ENCODE peak calls at places on chromosomes 4 and X, in six cellular contexts. One of them, this sample, is unnamed.

GRCh38 chr4:107037188-107037587 is 1.1 kb upstream of the DKK2 start:
- DNase-seq in stimulated activated CD4-positive, alpha-beta T cell treated with anti-CD3 and anti-CD28 coated beads, Interleukin-4, amount 100 ng/mL, for 1 hour: no peak
- DNase-seq in tibial artery: peak; percentile 63
- DNase-seq in trophoblast cell: no peak
- DNase-seq in SK-N-DZ: peak; percentile 11
- DNase-seq in Right ventricle myocardium inferior: no peak
- DNase-seq in this sample: peak; percentile 51

GRCh38 chr4:82201303-82201702 is 172.5 kb downstream of the HNRNPD start:
- DNase-seq in stimulated activated CD4-positive, alpha-beta T cell treated with anti-CD3 and anti-CD28 coated beads, Interleukin-4, amount 100 ng/mL, for 1 hour: no peak
- DNase-seq in Right ventricle myocardium inferior: no peak
- DNase-seq in SK-N-DZ: no peak
- DNase-seq in tibial artery: no peak
- DNase-seq in trophoblast cell: no peak
- DNase-seq in this sample: no peak

GRCh38 chr4:77190053-77190452 is 33.0 kb downstream of the CCNG2 start:
- DNase-seq in trophoblast cell: peak; percentile 72
- DNase-seq in stimulated activated CD4-positive, alpha-beta T cell treated with anti-CD3 and anti-CD28 coated beads, Interleukin-4, amount 100 ng/mL, for 1 hour: no peak
- DNase-seq in tibial artery: no peak
- DNase-seq in SK-N-DZ: no peak
- DNase-seq in Right ventricle myocardium inferior: no peak
- DNase-seq in this sample: no peak

GRCh38 chr4:105158837-105159236 is 12.2 kb downstream of the TET2 start:
- DNase-seq in trophoblast cell: no peak
- DNase-seq in tibial artery: no peak
- DNase-seq in stimulated activated CD4-positive, alpha-beta T cell treated with anti-CD3 and anti-CD28 coated beads, Interleukin-4, amount 100 ng/mL, for 1 hour: no peak
- DNase-seq in Right ventricle myocardium inferior: peak; percentile 61
- DNase-seq in SK-N-DZ: no peak
- DNase-seq in this sample: no peak

GRCh38 chr4:48634688-48635308 is 144.7 kb downstream of the ZAR1 start:
- DNase-seq in trophoblast cell: no peak
- DNase-seq in stimulated activated CD4-positive, alpha-beta T cell treated with anti-CD3 and anti-CD28 coated beads, Interleukin-4, amount 100 ng/mL, for 1 hour: no peak
- DNase-seq in SK-N-DZ: no peak
- DNase-seq in tibial artery: no peak
- DNase-seq in Right ventricle myocardium inferior: no peak
- DNase-seq in this sample: no peak

GRCh38 chr4:107863416-107863815 is 38.7 kb downstream of the SGMS2 start:
- DNase-seq in trophoblast cell: peak; percentile 71
- DNase-seq in tibial artery: no peak
- DNase-seq in Right ventricle myocardium inferior: no peak
- DNase-seq in SK-N-DZ: no peak
- DNase-seq in stimulated activated CD4-positive, alpha-beta T cell treated with anti-CD3 and anti-CD28 coated beads, Interleukin-4, amount 100 ng/mL, for 1 hour: no peak
- DNase-seq in this sample: no peak

GRCh38 chr4:14915018-14915417 is 87.3 kb upstream of the CPEB2 start:
- DNase-seq in SK-N-DZ: no peak
- DNase-seq in tibial artery: no peak
- DNase-seq in trophoblast cell: no peak
- DNase-seq in Right ventricle myocardium inferior: no peak
- DNase-seq in stimulated activated CD4-positive, alpha-beta T cell treated with anti-CD3 and anti-CD28 coated beads, Interleukin-4, amount 100 ng/mL, for 1 hour: no peak
- DNase-seq in this sample: no peak

GRCh38 chr4:92305148-92305877 is 1.5 kb downstream of the GRID2 start:
- DNase-seq in Right ventricle myocardium inferior: peak; percentile 66
- DNase-seq in trophoblast cell: no peak
- DNase-seq in SK-N-DZ: peak; percentile 89
- DNase-seq in stimulated activated CD4-positive, alpha-beta T cell treated with anti-CD3 and anti-CD28 coated beads, Interleukin-4, amount 100 ng/mL, for 1 hour: no peak
- DNase-seq in tibial artery: peak; percentile 70
- DNase-seq in this sample: no peak

GRCh38 chrX:154658187-154658586 is 4.8 kb upstream of the CTAG2 start:
- DNase-seq in stimulated activated CD4-positive, alpha-beta T cell treated with anti-CD3 and anti-CD28 coated beads, Interleukin-4, amount 100 ng/mL, for 1 hour: no peak
- DNase-seq in Right ventricle myocardium inferior: no peak
- DNase-seq in SK-N-DZ: no peak
- DNase-seq in tibial artery: no peak
- DNase-seq in trophoblast cell: no peak
- DNase-seq in this sample: no peak

GRCh38 chr4:145231906-145232700 is 51.7 kb upstream of the OTUD4 start:
- DNase-seq in tibial artery: no peak
- DNase-seq in SK-N-DZ: no peak
- DNase-seq in stimulated activated CD4-positive, alpha-beta T cell treated with anti-CD3 and anti-CD28 coated beads, Interleukin-4, amount 100 ng/mL, for 1 hour: no peak
- DNase-seq in trophoblast cell: no peak
- DNase-seq in Right ventricle myocardium inferior: no peak
- DNase-seq in this sample: no peak

GRCh38 chrX:39372126-39372525 is 570.9 kb downstream of the MID1IP1 start:
- DNase-seq in SK-N-DZ: no peak
- DNase-seq in trophoblast cell: no peak
- DNase-seq in Right ventricle myocardium inferior: no peak
- DNase-seq in stimulated activated CD4-positive, alpha-beta T cell treated with anti-CD3 and anti-CD28 coated beads, Interleukin-4, amount 100 ng/mL, for 1 hour: no peak
- DNase-seq in tibial artery: no peak
- DNase-seq in this sample: no peak

GRCh38 chrX:964831-965416 is 247.5 kb downstream of the CRLF2 start:
- DNase-seq in tibial artery: peak; percentile 17
- DNase-seq in SK-N-DZ: no peak
- DNase-seq in Right ventricle myocardium inferior: no peak
- DNase-seq in trophoblast cell: no peak
- DNase-seq in stimulated activated CD4-positive, alpha-beta T cell treated with anti-CD3 and anti-CD28 coated beads, Interleukin-4, amount 100 ng/mL, for 1 hour: no peak
- DNase-seq in this sample: peak; percentile 17

GRCh38 chrX:132488092-132488749 is 617 bp downstream of the MBNL3 start:
- DNase-seq in stimulated activated CD4-positive, alpha-beta T cell treated with anti-CD3 and anti-CD28 coated beads, Interleukin-4, amount 100 ng/mL, for 1 hour: peak; percentile 25
- DNase-seq in tibial artery: no peak
- DNase-seq in Right ventricle myocardium inferior: no peak
- DNase-seq in trophoblast cell: no peak
- DNase-seq in SK-N-DZ: peak; percentile 0
- DNase-seq in this sample: peak; percentile 45

GRCh38 chrX:132505116-132505515 is 16.3 kb upstream of the MBNL3 start:
- DNase-seq in SK-N-DZ: no peak
- DNase-seq in Right ventricle myocardium inferior: no peak
- DNase-seq in tibial artery: peak; percentile 64
- DNase-seq in stimulated activated CD4-positive, alpha-beta T cell treated with anti-CD3 and anti-CD28 coated beads, Interleukin-4, amount 100 ng/mL, for 1 hour: no peak
- DNase-seq in trophoblast cell: no peak
- DNase-seq in this sample: no peak

GRCh38 chrX:80648023-80648422 is 161.7 kb downstream of the BRWD3 start:
- DNase-seq in Right ventricle myocardium inferior: no peak
- DNase-seq in tibial artery: no peak
- DNase-seq in SK-N-DZ: peak; percentile 3
- DNase-seq in stimulated activated CD4-positive, alpha-beta T cell treated with anti-CD3 and anti-CD28 coated beads, Interleukin-4, amount 100 ng/mL, for 1 hour: no peak
- DNase-seq in trophoblast cell: no peak
- DNase-seq in this sample: no peak

GRCh38 chrX:48573690-48574269 is 504 bp upstream of the RBM3 start:
- DNase-seq in SK-N-DZ: no peak
- DNase-seq in Right ventricle myocardium inferior: no peak
- DNase-seq in trophoblast cell: peak; percentile 38
- DNase-seq in stimulated activated CD4-positive, alpha-beta T cell treated with anti-CD3 and anti-CD28 coated beads, Interleukin-4, amount 100 ng/mL, for 1 hour: peak; percentile 2
- DNase-seq in tibial artery: peak; percentile 69
- DNase-seq in this sample: peak; percentile 54

GRCh38 chrX:98028691-98029090 is 1145.0 kb downstream of the RPA4 start:
- DNase-seq in SK-N-DZ: no peak
- DNase-seq in tibial artery: no peak
- DNase-seq in stimulated activated CD4-positive, alpha-beta T cell treated with anti-CD3 and anti-CD28 coated beads, Interleukin-4, amount 100 ng/mL, for 1 hour: no peak
- DNase-seq in trophoblast cell: no peak
- DNase-seq in Right ventricle myocardium inferior: no peak
- DNase-seq in this sample: no peak

GRCh38 chrX:131588995-131589394 is 45.1 kb downstream of the OR13H1 start:
- DNase-seq in stimulated activated CD4-positive, alpha-beta T cell treated with anti-CD3 and anti-CD28 coated beads, Interleukin-4, amount 100 ng/mL, for 1 hour: no peak
- DNase-seq in Right ventricle myocardium inferior: no peak
- DNase-seq in SK-N-DZ: no peak
- DNase-seq in trophoblast cell: no peak
- DNase-seq in tibial artery: no peak
- DNase-seq in this sample: no peak

GRCh38 chrX:75873993-75874392 is 88.9 kb upstream of the MAGEE2 start:
- DNase-seq in SK-N-DZ: no peak
- DNase-seq in trophoblast cell: no peak
- DNase-seq in tibial artery: no peak
- DNase-seq in stimulated activated CD4-positive, alpha-beta T cell treated with anti-CD3 and anti-CD28 coated beads, Interleukin-4, amount 100 ng/mL, for 1 hour: no peak
- DNase-seq in Right ventricle myocardium inferior: no peak
- DNase-seq in this sample: no peak

GRCh38 chr4:156303708-156304107 is 350.0 kb upstream of the CTSO start:
- DNase-seq in SK-N-DZ: no peak
- DNase-seq in stimulated activated CD4-positive, alpha-beta T cell treated with anti-CD3 and anti-CD28 coated beads, Interleukin-4, amount 100 ng/mL, for 1 hour: no peak
- DNase-seq in Right ventricle myocardium inferior: no peak
- DNase-seq in tibial artery: no peak
- DNase-seq in trophoblast cell: no peak
- DNase-seq in this sample: no peak

GRCh38 chrX:123450217-123450616 is 266.1 kb downstream of the GRIA3 start:
- DNase-seq in SK-N-DZ: no peak
- DNase-seq in Right ventricle myocardium inferior: no peak
- DNase-seq in trophoblast cell: no peak
- DNase-seq in stimulated activated CD4-positive, alpha-beta T cell treated with anti-CD3 and anti-CD28 coated beads, Interleukin-4, amount 100 ng/mL, for 1 hour: no peak
- DNase-seq in tibial artery: no peak
- DNase-seq in this sample: no peak

GRCh38 chrX:152913915-152914314 is 16.0 kb downstream of the ZNF185 start:
- DNase-seq in stimulated activated CD4-positive, alpha-beta T cell treated with anti-CD3 and anti-CD28 coated beads, Interleukin-4, amount 100 ng/mL, for 1 hour: no peak
- DNase-seq in trophoblast cell: no peak
- DNase-seq in tibial artery: no peak
- DNase-seq in Right ventricle myocardium inferior: no peak
- DNase-seq in SK-N-DZ: no peak
- DNase-seq in this sample: no peak

GRCh38 chr4:3436798-3437581 is 4.8 kb upstream of the HGFAC start:
- DNase-seq in SK-N-DZ: no peak
- DNase-seq in stimulated activated CD4-positive, alpha-beta T cell treated with anti-CD3 and anti-CD28 coated beads, Interleukin-4, amount 100 ng/mL, for 1 hour: no peak
- DNase-seq in trophoblast cell: no peak
- DNase-seq in Right ventricle myocardium inferior: peak; percentile 75
- DNase-seq in tibial artery: peak; percentile 82
- DNase-seq in this sample: peak; percentile 85

GRCh38 chrX:150983526-150984163 is 510 bp downstream of the HMGB3 start:
- DNase-seq in tibial artery: no peak
- DNase-seq in Right ventricle myocardium inferior: no peak
- DNase-seq in stimulated activated CD4-positive, alpha-beta T cell treated with anti-CD3 and anti-CD28 coated beads, Interleukin-4, amount 100 ng/mL, for 1 hour: peak; percentile 2
- DNase-seq in trophoblast cell: no peak
- DNase-seq in SK-N-DZ: no peak
- DNase-seq in this sample: no peak

GRCh38 chr4:5798447-5798846 is 87.4 kb downstream of the EVC start:
- DNase-seq in tibial artery: no peak
- DNase-seq in stimulated activated CD4-positive, alpha-beta T cell treated with anti-CD3 and anti-CD28 coated beads, Interleukin-4, amount 100 ng/mL, for 1 hour: no peak
- DNase-seq in trophoblast cell: no peak
- DNase-seq in Right ventricle myocardium inferior: peak; percentile 83
- DNase-seq in SK-N-DZ: no peak
- DNase-seq in this sample: no peak

GRCh38 chr4:35364321-35364870 is 879.9 kb downstream of the ARAP2 start:
- DNase-seq in tibial artery: no peak
- DNase-seq in SK-N-DZ: no peak
- DNase-seq in Right ventricle myocardium inferior: no peak
- DNase-seq in stimulated activated CD4-positive, alpha-beta T cell treated with anti-CD3 and anti-CD28 coated beads, Interleukin-4, amount 100 ng/mL, for 1 hour: no peak
- DNase-seq in trophoblast cell: no peak
- DNase-seq in this sample: no peak

GRCh38 chrX:71107762-71108360 is 1.3 kb upstream of the CXorf65 start:
- DNase-seq in SK-N-DZ: peak; percentile 40
- DNase-seq in trophoblast cell: no peak
- DNase-seq in tibial artery: no peak
- DNase-seq in stimulated activated CD4-positive, alpha-beta T cell treated with anti-CD3 and anti-CD28 coated beads, Interleukin-4, amount 100 ng/mL, for 1 hour: peak; percentile 21
- DNase-seq in Right ventricle myocardium inferior: no peak
- DNase-seq in this sample: no peak

GRCh38 chr4:2866891-2867290 is 23.2 kb downstream of the ADD1 start:
- DNase-seq in stimulated activated CD4-positive, alpha-beta T cell treated with anti-CD3 and anti-CD28 coated beads, Interleukin-4, amount 100 ng/mL, for 1 hour: no peak
- DNase-seq in SK-N-DZ: no peak
- DNase-seq in tibial artery: no peak
- DNase-seq in trophoblast cell: no peak
- DNase-seq in Right ventricle myocardium inferior: no peak
- DNase-seq in this sample: no peak

GRCh38 chr4:127249767-127250108 is 383.0 kb upstream of the INTU start:
- DNase-seq in SK-N-DZ: no peak
- DNase-seq in stimulated activated CD4-positive, alpha-beta T cell treated with anti-CD3 and anti-CD28 coated beads, Interleukin-4, amount 100 ng/mL, for 1 hour: no peak
- DNase-seq in Right ventricle myocardium inferior: no peak
- DNase-seq in tibial artery: no peak
- DNase-seq in trophoblast cell: no peak
- DNase-seq in this sample: no peak

GRCh38 chrX:16250296-16250695 is 83.0 kb downstream of the MAGEB17 start:
- DNase-seq in trophoblast cell: no peak
- DNase-seq in stimulated activated CD4-positive, alpha-beta T cell treated with anti-CD3 and anti-CD28 coated beads, Interleukin-4, amount 100 ng/mL, for 1 hour: no peak
- DNase-seq in tibial artery: no peak
- DNase-seq in Right ventricle myocardium inferior: no peak
- DNase-seq in SK-N-DZ: no peak
- DNase-seq in this sample: no peak

GRCh38 chr4:33998204-33998603 is 2246.1 kb downstream of the ARAP2 start:
- DNase-seq in trophoblast cell: no peak
- DNase-seq in stimulated activated CD4-positive, alpha-beta T cell treated with anti-CD3 and anti-CD28 coated beads, Interleukin-4, amount 100 ng/mL, for 1 hour: no peak
- DNase-seq in SK-N-DZ: peak; percentile 2
- DNase-seq in Right ventricle myocardium inferior: no peak
- DNase-seq in tibial artery: no peak
- DNase-seq in this sample: no peak

GRCh38 chrX:69321789-69322188 is 156.5 kb upstream of the PJA1 start:
- DNase-seq in SK-N-DZ: no peak
- DNase-seq in stimulated activated CD4-positive, alpha-beta T cell treated with anti-CD3 and anti-CD28 coated beads, Interleukin-4, amount 100 ng/mL, for 1 hour: no peak
- DNase-seq in Right ventricle myocardium inferior: no peak
- DNase-seq in tibial artery: no peak
- DNase-seq in trophoblast cell: no peak
- DNase-seq in this sample: peak; percentile 28

GRCh38 chr4:186297013-186297645 is 31.1 kb downstream of the F11 start:
- DNase-seq in Right ventricle myocardium inferior: no peak
- DNase-seq in tibial artery: no peak
- DNase-seq in trophoblast cell: no peak
- DNase-seq in stimulated activated CD4-positive, alpha-beta T cell treated with anti-CD3 and anti-CD28 coated beads, Interleukin-4, amount 100 ng/mL, for 1 hour: no peak
- DNase-seq in SK-N-DZ: peak; percentile 66
- DNase-seq in this sample: no peak

GRCh38 chr4:57100979-57101629 is 9.1 kb downstream of the IGFBP7 start:
- DNase-seq in stimulated activated CD4-positive, alpha-beta T cell treated with anti-CD3 and anti-CD28 coated beads, Interleukin-4, amount 100 ng/mL, for 1 hour: no peak
- DNase-seq in trophoblast cell: peak; percentile 36
- DNase-seq in SK-N-DZ: peak; percentile 20
- DNase-seq in Right ventricle myocardium inferior: no peak
- DNase-seq in tibial artery: no peak
- DNase-seq in this sample: no peak

GRCh38 chr4:86512631-86513030 is 81.5 kb upstream of the PTPN13 start:
- DNase-seq in Right ventricle myocardium inferior: no peak
- DNase-seq in trophoblast cell: no peak
- DNase-seq in stimulated activated CD4-positive, alpha-beta T cell treated with anti-CD3 and anti-CD28 coated beads, Interleukin-4, amount 100 ng/mL, for 1 hour: no peak
- DNase-seq in SK-N-DZ: no peak
- DNase-seq in tibial artery: no peak
- DNase-seq in this sample: no peak

GRCh38 chrX:11412715-11413623 is 119.8 kb downstream of the AMELX start:
- DNase-seq in Right ventricle myocardium inferior: no peak
- DNase-seq in trophoblast cell: no peak
- DNase-seq in tibial artery: peak; percentile 72
- DNase-seq in stimulated activated CD4-positive, alpha-beta T cell treated with anti-CD3 and anti-CD28 coated beads, Interleukin-4, amount 100 ng/mL, for 1 hour: no peak
- DNase-seq in SK-N-DZ: no peak
- DNase-seq in this sample: no peak

GRCh38 chr4:101790521-101791188 is at the start of gene BANK1:
- DNase-seq in stimulated activated CD4-positive, alpha-beta T cell treated with anti-CD3 and anti-CD28 coated beads, Interleukin-4, amount 100 ng/mL, for 1 hour: peak; percentile 12
- DNase-seq in tibial artery: peak; percentile 60
- DNase-seq in SK-N-DZ: no peak
- DNase-seq in trophoblast cell: peak; percentile 20
- DNase-seq in Right ventricle myocardium inferior: peak; percentile 77
- DNase-seq in this sample: peak; percentile 47

GRCh38 chr4:167025651-167026050 is 208.6 kb downstream of the SPOCK3 start:
- DNase-seq in trophoblast cell: no peak
- DNase-seq in tibial artery: no peak
- DNase-seq in SK-N-DZ: no peak
- DNase-seq in Right ventricle myocardium inferior: no peak
- DNase-seq in stimulated activated CD4-positive, alpha-beta T cell treated with anti-CD3 and anti-CD28 coated beads, Interleukin-4, amount 100 ng/mL, for 1 hour: no peak
- DNase-seq in this sample: no peak

GRCh38 chr4:53508446-53508845 is 82.8 kb downstream of the LNX1 start:
- DNase-seq in tibial artery: no peak
- DNase-seq in stimulated activated CD4-positive, alpha-beta T cell treated with anti-CD3 and anti-CD28 coated beads, Interleukin-4, amount 100 ng/mL, for 1 hour: no peak
- DNase-seq in Right ventricle myocardium inferior: no peak
- DNase-seq in SK-N-DZ: no peak
- DNase-seq in trophoblast cell: no peak
- DNase-seq in this sample: no peak

This sample was measured in ureter.